ENCODE peak calls at places on chromosomes 13 and 19, in five cellular contexts. P is GM13976, Y is heart left ventricle, Q is gastrocnemius medialis, X is right atrium auricular region. J is an unnamed sample.

GRCh38 chr19:45082170-45082569 is 3.1 kb downstream of the GEMIN7 start:
- DNase-seq in P (no peak), Y (no peak), Q (no peak), X (no peak), J (no peak)

GRCh38 chr13:113671066-113672001 is 4.3 kb downstream of the GRK1 start:
- DNase-seq in P (no peak), Y (peak; percentile 13), Q (peak; percentile 5), X (no peak), J (peak; percentile 43)

GRCh38 chr19:43625918-43626579 is 6.6 kb upstream of the ZNF428 start:
- DNase-seq in P (no peak), Y (no peak), Q (no peak), X (no peak), J (no peak)

GRCh38 chr13:108200781-108201398 is 14.4 kb downstream of the LIG4 start:
- DNase-seq in P (no peak), Y (no peak), Q (no peak), X (no peak), J (no peak)

GRCh38 chr13:79501538-79502232 is 20.7 kb downstream of the NDFIP2 start:
- DNase-seq in P (no peak), Y (no peak), Q (no peak), X (no peak), J (no peak)

GRCh38 chr13:89239361-89240127 is 1568.4 kb downstream of the SLITRK5 start:
- DNase-seq in P (no peak), Y (no peak), Q (no peak), X (no peak), J (no peak)

GRCh38 chr19:10858204-10858828 is 10.1 kb downstream of the C19orf38 start:
- DNase-seq in P (peak; percentile 61), Y (no peak), Q (no peak), X (no peak), J (no peak)

GRCh38 chr19:34356875-34357274 is 8.1 kb upstream of the GPI start:
- DNase-seq in P (no peak), Y (no peak), Q (no peak), X (no peak), J (no peak)

GRCh38 chr19:11191273-11191755 is 6.0 kb downstream of the KANK2 start:
- DNase-seq in P (no peak), Y (peak; percentile 81), Q (peak; percentile 92), X (peak; percentile 95), J (no peak)

GRCh38 chr19:32828139-32828538 is 41.4 kb downstream of the SLC7A9 start:
- DNase-seq in P (no peak), Y (no peak), Q (no peak), X (no peak), J (no peak)

GRCh38 chr13:46614582-46614981 is 61.6 kb downstream of the LRCH1 start:
- DNase-seq in P (no peak), Y (no peak), Q (no peak), X (no peak), J (no peak)

GRCh38 chr13:48783831-48784230 is 130.1 kb downstream of the CYSLTR2 start:
- DNase-seq in P (no peak), Y (no peak), Q (no peak), X (no peak), J (no peak)

GRCh38 chr19:53463263-53463662 is 4.3 kb upstream of the ZNF813 start:
- DNase-seq in P (no peak), Y (peak; percentile 57), Q (peak; percentile 9), X (no peak), J (no peak)

GRCh38 chr19:40771101-40771539 is 4.2 kb upstream of the MIA start:
- DNase-seq in P (no peak), Y (no peak), Q (no peak), X (no peak), J (no peak)

GRCh38 chr19:55781112-55781511 is 12.2 kb downstream of the RFPL4AL1 start:
- DNase-seq in P (no peak), Y (no peak), Q (no peak), X (no peak), J (no peak)

GRCh38 chr13:50617134-50617721 is 226.3 kb downstream of the DLEU7 start:
- DNase-seq in P (no peak), Y (no peak), Q (no peak), X (no peak), J (no peak)

GRCh38 chr13:49097374-49097773 is 121.7 kb downstream of the FNDC3A start:
- DNase-seq in P (no peak), Y (no peak), Q (no peak), X (no peak), J (no peak)

GRCh38 chr19:39140195-39140516 is 14.6 kb downstream of the PAK4 start:
- DNase-seq in P (no peak), Y (no peak), Q (no peak), X (no peak), J (no peak)

GRCh38 chr13:97028441-97029299 is 34.4 kb upstream of the OXGR1 start:
- DNase-seq in P (peak; percentile 67), Y (peak; percentile 24), Q (no peak), X (peak; percentile 81), J (no peak)

GRCh38 chr13:109652536-109652935 is 133.8 kb downstream of the IRS2 start:
- DNase-seq in P (no peak), Y (no peak), Q (no peak), X (no peak), J (no peak)

GRCh38 chr19:40780582-40780981 is 2.5 kb downstream of the RAB4B start:
- DNase-seq in P (no peak), Y (no peak), Q (no peak), X (no peak), J (no peak)

GRCh38 chr19:19602713-19603320 is 15.7 kb downstream of the PBX4 start:
- DNase-seq in P (no peak), Y (no peak), Q (no peak), X (no peak), J (no peak)

GRCh38 chr13:101916108-101916757 is 463.8 kb downstream of the ITGBL1 start:
- DNase-seq in P (peak; percentile 19), Y (peak; percentile 25), Q (no peak), X (no peak), J (no peak)

GRCh38 chr13:93183302-93183701 is 43.3 kb upstream of the GPC6 start:
- DNase-seq in P (no peak), Y (no peak), Q (no peak), X (no peak), J (no peak)

GRCh38 chr19:6744381-6745288 is 5.2 kb downstream of the TRIP10 start:
- DNase-seq in P (no peak), Y (peak; percentile 95), Q (peak; percentile 91), X (peak; percentile 91), J (no peak)

GRCh38 chr13:75771818-75772217 is 135.7 kb downstream of the LMO7 start:
- DNase-seq in P (no peak), Y (no peak), Q (no peak), X (no peak), J (no peak)

GRCh38 chr13:97544041-97544765 is 110.2 kb downstream of the RAP2A start:
- DNase-seq in P (no peak), Y (no peak), Q (no peak), X (no peak), J (no peak)

GRCh38 chr19:7926021-7926726 is at the start of gene CTXN1:
- DNase-seq in P (peak; percentile 94), Y (peak; percentile 66), Q (no peak), X (no peak), J (peak; percentile 51)

GRCh38 chr19:29516358-29516725 is 9.5 kb upstream of the VSTM2B start:
- DNase-seq in P (no peak), Y (no peak), Q (no peak), X (no peak), J (no peak)

GRCh38 chr13:111344471-111345191 is 24.2 kb downstream of the TEX29 start:
- DNase-seq in P (no peak), Y (no peak), Q (peak; percentile 75), X (peak; percentile 46), J (no peak)

GRCh38 chr19:12825259-12826131 is 8.9 kb downstream of the RTBDN start:
- DNase-seq in P (peak; percentile 62), Y (no peak), Q (no peak), X (no peak), J (no peak)

GRCh38 chr13:59532405-59532804 is 631.3 kb downstream of the DIAPH3 start:
- DNase-seq in P (no peak), Y (no peak), Q (no peak), X (no peak), J (no peak)

GRCh38 chr19:35704218-35704617 is at the start of gene ZBTB32:
- DNase-seq in P (peak; percentile 37), Y (no peak), Q (no peak), X (no peak), J (no peak)

GRCh38 chr19:41541990-41542584 is 33.9 kb upstream of the CEACAM21 start:
- DNase-seq in P (no peak), Y (peak; percentile 52), Q (no peak), X (peak; percentile 80), J (peak; percentile 77)

GRCh38 chr19:996051-996838 is 4.0 kb upstream of the GRIN3B start:
- DNase-seq in P (peak; percentile 82), Y (no peak), Q (no peak), X (no peak), J (no peak)

GRCh38 chr19:18541258-18541991 is 1.9 kb downstream of the FKBP8 start:
- DNase-seq in P (no peak), Y (no peak), Q (no peak), X (no peak), J (no peak)

GRCh38 chr19:18541992-18542935 is 1.1 kb downstream of the FKBP8 start:
- DNase-seq in P (peak; percentile 58), Y (no peak), Q (no peak), X (no peak), J (no peak)

GRCh38 chr19:18542936-18543813 is at the start of gene FKBP8:
- DNase-seq in P (peak; percentile 99), Y (peak; percentile 95), Q (peak; percentile 93), X (peak; percentile 95), J (peak; percentile 91)

GRCh38 chr19:18539372-18539771 is 4.0 kb downstream of the FKBP8 start:
- DNase-seq in P (no peak), Y (no peak), Q (no peak), X (no peak), J (no peak)

GRCh38 chr19:18543814-18544475 is 572 bp upstream of the FKBP8 start:
- DNase-seq in P (peak; percentile 90), Y (peak; percentile 25), Q (peak; percentile 41), X (peak; percentile 64), J (peak; percentile 88)
- TF ChIP-seq CTCF in P (peak; percentile 43), Y (no peak), Q (no peak), X (no peak), J (no peak)

GRCh38 chr19:49453013-49453756 is at the start of gene ALDH16A1:
- DNase-seq in P (peak; percentile 95), Y (peak; percentile 98), Q (peak; percentile 98), X (peak; percentile 98), J (peak; percentile 98)
- TF ChIP-seq CTCF in P (no peak), Y (no peak), Q (no peak), X (no peak), J (no peak)

DNA sequence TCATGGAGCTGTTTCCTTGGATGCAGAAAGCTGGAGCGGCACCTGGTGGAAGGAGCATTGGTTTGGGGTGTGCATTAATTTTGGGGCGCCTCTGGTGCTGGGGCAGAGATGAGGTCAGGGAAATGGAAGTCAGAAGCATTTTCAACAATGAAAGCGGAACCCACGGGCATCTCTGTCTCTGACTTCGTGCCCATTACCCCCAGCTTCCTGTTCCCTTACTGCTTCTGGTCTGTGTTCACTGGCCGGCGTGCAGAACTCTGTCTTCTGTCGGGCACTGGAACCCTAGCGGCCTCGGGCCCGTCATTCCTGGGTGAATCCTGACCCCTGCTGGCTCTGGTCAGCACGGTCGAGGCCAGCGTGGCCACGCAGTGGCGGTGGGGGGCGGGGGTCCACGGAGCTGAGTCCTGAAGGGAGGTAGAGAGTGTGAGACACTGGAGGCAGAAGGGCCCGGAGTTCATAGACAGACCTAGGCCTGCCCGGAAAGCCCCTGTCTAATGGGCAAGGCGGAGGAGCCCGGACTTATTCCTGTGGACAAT is 7.9 kb upstream of the LINGO3 start:
- DNase-seq in P (peak; percentile 77), Y (peak; percentile 73), Q (peak; percentile 52), X (peak; percentile 79), J (peak; percentile 90)
- TF ChIP-seq CTCF in P (peak; percentile 57), Y (peak; percentile 58), Q (peak; percentile 72), X (peak; percentile 70), J (peak; percentile 81)

GRCh38 chr13:39777527-39778061 is 122.1 kb downstream of the COG6 start:
- DNase-seq in P (no peak), Y (no peak), Q (no peak), X (no peak), J (no peak)
- TF ChIP-seq CTCF in P (no peak), Y (peak; percentile 14), Q (no peak), X (peak; percentile 46), J (no peak)

J was measured in CD14-positive monocyte.